ENCODE peak calls at places on chromosomes 7 and 10, in six cellular contexts. G is Panc1; O is lower lobe of right lung; K is thoracic aorta; Z is effector memory CD4-positive, alpha-beta T cell; N is esophagus squamous epithelium. C is an unnamed sample. For H3K4me1 and H3K27me3, the result is how much of the 10 kb centered on the place peaks cover.

GRCh38 chr10:58653139-58653538 is 140.5 kb downstream of the BICC1 start:
- DNase-seq in O (no peak), N (no peak), G (no peak), K (no peak), Z (no peak), C (no peak)

GRCh38 chr10:15541376-15541775 is 170.3 kb upstream of the FAM171A1 start:
- DNase-seq in Z (no peak), N (no peak), K (no peak), G (no peak), O (no peak), C (no peak)

GRCh38 chr10:125117941-125118630 is 42.3 kb downstream of the CTBP2 start:
- DNase-seq in Z (no peak), K (no peak), O (no peak), G (no peak), N (no peak), C (no peak)

GRCh38 chr7:129295015-129295423 is 70.2 kb downstream of the AHCYL2 start:
- DNase-seq in G (no peak), O (no peak), K (no peak), Z (no peak), N (no peak), C (no peak)

GRCh38 chr10:58755688-58756087 is 243.0 kb downstream of the BICC1 start:
- DNase-seq in Z (no peak), G (no peak), O (no peak), N (no peak), K (no peak), C (no peak)

GRCh38 chr7:106891545-106892410 is 26.7 kb downstream of the PIK3CG start:
- DNase-seq in O (no peak), N (no peak), Z (no peak), K (no peak), G (no peak), C (no peak)

GRCh38 chr7:27190284-27190748 is 5.3 kb upstream of the HOXA11 start:
- DNase-seq in G (no peak), O (no peak), K (no peak), Z (no peak), N (no peak), C (no peak)

GRCh38 chr7:80521809-80522208 is 9.9 kb upstream of the GNAT3 start:
- DNase-seq in G (no peak), O (no peak), K (no peak), N (no peak), Z (no peak), C (no peak)

GRCh38 chr10:43939939-43940810 is 291.5 kb upstream of the ZNF32 start:
- DNase-seq in Z (no peak), N (no peak), K (no peak), G (no peak), O (no peak), C (no peak)

GRCh38 chr10:4371691-4372295 is 454.2 kb upstream of the AKR1E2 start:
- DNase-seq in K (no peak), O (no peak), G (no peak), N (no peak), Z (no peak), C (no peak)

GRCh38 chr7:5492249-5493020 is 68.8 kb upstream of the TNRC18 start:
- DNase-seq in K (no peak), O (no peak), N (no peak), G (no peak), Z (no peak), C (no peak)

GRCh38 chr10:130459851-130460490 is 323.8 kb downstream of the GLRX3 start:
- DNase-seq in N (no peak), O (no peak), G (no peak), Z (no peak), K (no peak), C (no peak)

GRCh38 chr10:46268076-46268881 is 18.5 kb upstream of the ANTXRL start:
- DNase-seq in Z (no peak), G (no peak), K (no peak), N (no peak), O (no peak), C (peak)

GRCh38 chr10:101310528-101311439 is 43.2 kb upstream of the BTRC start:
- DNase-seq in N (no peak), O (no peak), Z (no peak), K (no peak), G (no peak), C (no peak)

GRCh38 chr7:146116452-146117219 is at the start of gene CNTNAP2:
- DNase-seq in O (no peak), G (no peak), N (no peak), Z (no peak), K (no peak), C (no peak)

GRCh38 chr7:66679633-66679980 is 50.9 kb downstream of the KCTD7 start:
- DNase-seq in Z (no peak), N (no peak), K (no peak), G (no peak), O (no peak), C (no peak)
- H3K27ac ChIP-seq in Z (no peak), N (no peak), K (no peak), G (no peak), O (no peak), C (no peak)

GRCh38 chr7:134690614-134691504 is 44.2 kb downstream of the BPGM start:
- DNase-seq in N (no peak), K (no peak), O (no peak), Z (no peak), G (no peak), C (no peak)

GRCh38 chr7:134686782-134687181 is 40.1 kb downstream of the BPGM start:
- DNase-seq in G (no peak), O (no peak), Z (no peak), K (no peak), N (no peak), C (no peak)

GRCh38 chr7:134693256-134693655 is 46.6 kb downstream of the BPGM start:
- DNase-seq in G (no peak), K (peak), N (no peak), Z (no peak), O (no peak), C (peak)

GRCh38 chr7:134691820-134692705 is 45.4 kb downstream of the BPGM start:
- DNase-seq in N (no peak), Z (no peak), O (no peak), G (no peak), K (no peak), C (no peak)

DNA sequence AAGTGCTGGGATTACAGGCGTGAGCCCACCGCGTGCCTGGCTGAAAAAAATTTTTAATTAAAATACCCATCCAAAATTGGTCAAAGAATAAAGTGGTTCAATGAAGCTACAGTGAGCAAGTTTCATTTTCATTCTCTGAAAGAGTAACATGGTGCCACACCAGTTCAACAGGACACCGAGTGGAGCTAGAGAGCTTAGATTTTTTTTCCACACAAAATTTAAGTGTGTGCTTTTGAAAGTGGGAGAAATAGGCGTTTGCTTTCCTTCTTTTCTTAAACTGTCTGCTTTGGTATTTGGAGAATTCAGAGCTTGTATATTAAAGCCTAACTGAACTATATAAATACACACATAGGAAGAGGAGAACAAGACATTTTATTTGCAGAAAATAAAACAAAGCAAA is 43.4 kb downstream of the BPGM start:
- DNase-seq in G (no peak), K (no peak), Z (no peak), O (no peak), N (no peak), C (no peak)
- H3K4me1 ChIP-seq in G (under half), K (under half), Z (under half), O (under half), N (under half), C (under half)

DNA sequence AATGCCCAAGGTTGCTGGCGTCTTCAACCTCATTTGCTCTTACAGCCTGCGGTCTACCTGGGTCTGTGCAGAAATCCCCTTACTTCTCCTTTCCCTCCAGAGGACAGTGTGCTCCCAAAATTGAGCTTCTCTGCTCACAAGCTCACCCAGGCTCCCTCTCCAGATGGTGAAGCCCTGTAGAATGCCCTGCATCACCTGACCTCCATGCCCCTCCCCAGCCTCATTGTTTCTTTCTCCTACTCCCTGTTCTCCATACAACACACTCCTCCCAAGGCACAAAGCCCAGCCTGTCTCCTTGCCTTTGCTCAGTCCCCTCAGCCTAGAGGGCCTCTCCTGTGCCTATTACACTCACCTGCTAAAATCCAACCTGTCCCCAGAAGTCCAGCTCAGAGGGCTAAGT is 3.5 kb downstream of the CRHR2 start:
- DNase-seq in K (no peak), G (no peak), Z (no peak), O (no peak), N (no peak), C (no peak)
- H3K27me3 ChIP-seq in K (under half), G (under half), Z (under half), O (under half), N (half or more), C (under half)

GRCh38 chr10:96673318-96674099 is 46.8 kb downstream of the PIK3AP1 start:
- DNase-seq in G (no peak), N (peak), K (no peak), O (peak), Z (no peak), C (no peak)
- H3K27ac ChIP-seq in G (peak), N (peak), K (peak), O (peak), Z (no peak), C (no peak)

GRCh38 chr10:48604408-48605263 is at the start of gene ARHGAP22:
- DNase-seq in K (peak), O (peak), Z (no peak), N (no peak), G (no peak), C (no peak)
- H3K4me1 ChIP-seq in K (under half), O (under half), Z (under half), N (under half), G (under half), C (under half)

GRCh38 chr7:30730097-30730496 is 21.8 kb upstream of the INMT start:
- DNase-seq in K (no peak), N (no peak), G (no peak), Z (no peak), O (no peak), C (no peak)

GRCh38 chr7:30730996-30731395 is 20.9 kb upstream of the INMT start:
- DNase-seq in Z (no peak), G (no peak), K (no peak), O (no peak), N (no peak), C (no peak)

GRCh38 chr7:30732606-30733005 is 19.3 kb upstream of the INMT start:
- DNase-seq in Z (no peak), G (no peak), K (no peak), O (no peak), N (no peak), C (no peak)

GRCh38 chr7:30733216-30733615 is 18.7 kb upstream of the INMT start:
- DNase-seq in O (no peak), G (no peak), Z (no peak), N (no peak), K (no peak), C (no peak)

DNA sequence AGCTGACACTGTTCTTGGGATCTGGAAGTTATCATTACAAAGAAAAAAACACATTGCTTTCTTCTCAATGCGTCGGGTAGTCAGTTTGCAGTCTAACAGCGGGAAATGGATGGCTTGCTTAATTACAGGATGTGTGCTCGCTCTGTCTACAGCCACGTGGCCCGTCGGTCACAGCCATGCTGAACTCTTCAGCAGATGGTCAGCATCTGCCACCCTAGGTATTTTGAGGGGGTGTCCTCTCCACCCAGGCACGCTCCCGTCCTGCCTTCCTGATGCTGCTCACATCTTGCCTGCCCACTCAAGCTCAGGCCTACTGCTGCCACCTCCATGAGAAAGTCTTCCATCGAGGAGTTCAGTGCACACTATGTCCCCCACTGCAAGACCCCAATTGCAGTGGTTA is 20.3 kb upstream of the INMT start:
- DNase-seq in Z (no peak), N (no peak), G (no peak), K (no peak), O (no peak), C (no peak)
- H3K27me3 ChIP-seq in Z (under half), N (under half), G (under half), K (under half), O (under half), C (under half)

GRCh38 chr10:93386496-93387369 is 95.4 kb downstream of the MYOF start:
- DNase-seq in N (no peak), K (no peak), O (peak), Z (no peak), G (no peak), C (no peak)
- H3K27ac ChIP-seq in N (peak), K (peak), O (peak), Z (no peak), G (no peak), C (no peak)

GRCh38 chr10:11146402-11147171 is 128.9 kb downstream of the CELF2 start:
- DNase-seq in K (no peak), G (no peak), Z (no peak), O (no peak), N (no peak), C (no peak)
- H3K4me1 ChIP-seq in K (under half), G (under half), Z (half or more), O (half or more), N (half or more), C (half or more)

GRCh38 chr10:77636967-77637473 is 588 bp downstream of the KCNMA1 start:
- DNase-seq in Z (no peak), O (peak), N (no peak), G (no peak), K (no peak), C (no peak)

GRCh38 chr10:77636286-77636966 is 1.2 kb downstream of the KCNMA1 start:
- DNase-seq in Z (no peak), K (no peak), O (no peak), G (no peak), N (no peak), C (no peak)

GRCh38 chr10:77634939-77635338 is 2.7 kb downstream of the KCNMA1 start:
- DNase-seq in Z (no peak), N (no peak), G (no peak), K (no peak), O (no peak), C (no peak)

GRCh38 chr10:77637474-77637985 is at the start of gene KCNMA1:
- DNase-seq in G (no peak), Z (no peak), N (no peak), K (no peak), O (peak), C (no peak)

DNA sequence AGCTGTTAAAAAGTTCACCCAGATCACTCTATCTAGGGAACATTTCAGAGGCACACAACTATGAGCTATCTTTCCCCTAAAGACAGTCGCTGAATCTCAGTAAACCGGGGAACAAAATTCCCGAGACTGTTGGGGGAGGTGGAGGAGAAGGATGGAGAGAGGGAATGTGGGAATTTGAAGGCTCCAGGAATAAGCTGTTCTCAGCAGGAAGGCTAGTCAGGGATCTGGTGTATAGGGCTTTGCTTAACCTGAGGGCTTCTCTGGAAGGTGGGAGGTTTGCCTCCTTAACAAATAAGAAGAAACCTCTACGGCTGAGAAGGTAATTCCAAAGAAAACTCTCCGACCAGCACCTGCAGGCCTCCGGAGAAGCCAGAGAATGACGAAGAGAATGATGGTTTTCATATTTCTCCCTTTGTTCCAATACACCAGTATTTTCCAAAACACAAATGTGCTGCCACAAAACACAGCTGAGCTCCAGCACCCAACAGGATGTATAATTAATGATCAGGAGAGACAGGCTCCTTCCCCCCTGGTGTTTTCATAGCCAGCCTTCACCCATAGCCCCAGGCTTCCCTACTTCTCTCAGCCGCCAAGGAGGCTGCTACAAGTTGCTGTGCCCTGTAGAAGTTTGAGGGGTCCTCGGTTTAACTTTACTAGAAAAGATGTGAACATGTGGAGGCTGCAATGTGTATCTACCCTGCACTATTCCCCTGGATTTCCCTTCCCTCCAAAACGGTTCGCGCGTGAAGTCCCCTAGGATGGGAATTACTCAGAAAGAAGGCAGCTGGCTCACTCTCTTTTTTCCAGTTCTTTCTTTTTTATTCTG is 2.0 kb downstream of the KCNMA1 start:
- DNase-seq in N (no peak), G (no peak), Z (no peak), O (no peak), K (no peak), C (no peak)
- H3K27me3 ChIP-seq in N (half or more), G (under half), Z (under half), O (under half), K (under half), C (under half)

DNA sequence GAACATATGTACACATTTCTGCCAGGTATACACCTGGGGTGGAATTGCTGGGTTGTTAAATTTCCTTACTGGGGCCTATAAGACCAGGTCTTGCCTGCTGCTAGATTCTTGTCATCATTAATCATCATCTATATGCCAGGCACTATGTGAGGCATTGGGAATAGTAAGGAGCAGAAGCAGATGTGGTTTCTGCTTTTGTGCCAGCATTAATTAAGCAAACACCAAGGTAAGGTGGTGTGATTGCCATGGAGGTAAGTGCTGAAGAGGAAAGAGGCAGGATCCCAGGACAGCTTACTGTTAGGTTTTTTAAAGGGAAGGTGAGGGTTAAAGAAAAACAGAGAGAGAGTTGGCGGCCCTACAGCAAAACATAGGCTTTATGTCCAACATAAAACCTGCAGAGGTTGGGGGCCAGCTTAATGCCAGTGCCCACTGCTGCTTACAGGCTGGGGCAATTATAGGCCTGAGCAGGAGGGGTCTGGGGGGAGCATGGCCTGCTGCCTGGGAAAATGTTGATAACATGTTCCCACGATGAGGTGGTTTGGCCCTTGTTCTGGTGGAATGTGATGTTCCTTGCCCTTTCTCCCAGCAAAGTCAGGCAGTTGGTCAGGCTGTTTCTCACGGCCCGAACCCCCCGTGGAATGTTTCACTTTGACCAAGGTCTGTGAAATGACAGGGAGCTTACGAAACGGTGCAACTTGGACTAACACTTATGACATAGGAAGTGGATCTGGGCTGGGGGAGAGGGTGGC is 93.9 kb downstream of the RBM20 start:
- DNase-seq in O (no peak), Z (no peak), N (no peak), K (no peak), G (no peak), C (no peak)
- H3K27ac ChIP-seq in O (no peak), Z (no peak), N (no peak), K (peak), G (no peak), C (no peak)